ENCODE peak calls at places on chromosomes 2 and 18, in nine cellular contexts. N is psoas muscle; G is Calu3; M is BE2C; B is progenitor cell of endocrine pancreas; O is fibroblast of villous mesenchyme; E is astrocyte; T is CD8-positive, alpha-beta T cell; V is GM06990. D is an unnamed sample.

GRCh38 chr18:52963481-52963880 is 623.5 kb downstream of the DCC start:
- DNase-seq in N (no peak), G (no peak), M (no peak), B (no peak), O (no peak), E (no peak), T (no peak), V (no peak), D (no peak)

GRCh38 chr18:26549103-26549485 is 741 bp upstream of the KCTD1 start:
- DNase-seq in N (peak), G (peak), M (peak), B (peak), O (peak), E (peak), T (no peak), V (peak), D (no peak)

GRCh38 chr2:239316562-239317465 is 84.0 kb downstream of the HDAC4 start:
- DNase-seq in N (peak), G (no peak), M (no peak), B (peak), O (peak), E (peak), T (no peak), V (no peak), D (no peak)

GRCh38 chr2:151289972-151290335 is 486 bp upstream of the NMI start:
- DNase-seq in N (peak), G (peak), M (no peak), B (no peak), O (peak), E (no peak), T (no peak), V (no peak), D (no peak)

GRCh38 chr18:44067201-44067600 is 613.5 kb upstream of the SETBP1 start:
- DNase-seq in N (no peak), G (no peak), M (no peak), B (no peak), O (no peak), E (no peak), T (no peak), V (no peak), D (no peak)

GRCh38 chr2:51601706-51602105 is 569.8 kb upstream of the NRXN1 start:
- DNase-seq in N (no peak), G (no peak), M (no peak), B (no peak), O (no peak), E (no peak), T (no peak), V (no peak), D (no peak)

GRCh38 chr2:46970334-46971288 is 55.0 kb upstream of the MCFD2 start:
- DNase-seq in N (peak), G (peak), M (no peak), B (no peak), O (peak), E (peak), T (no peak), V (no peak), D (peak)

GRCh38 chr2:40255118-40255517 is 196.8 kb downstream of the SLC8A1 start:
- DNase-seq in N (no peak), G (no peak), M (no peak), B (no peak), O (no peak), E (no peak), T (no peak), V (no peak), D (no peak)

GRCh38 chr2:119319593-119319992 is 47.0 kb downstream of the C2orf76 start:
- DNase-seq in N (no peak), G (no peak), M (no peak), B (no peak), O (no peak), E (no peak), T (no peak), V (no peak), D (no peak)

GRCh38 chr18:74082476-74083070 is 65.1 kb downstream of the FBXO15 start:
- DNase-seq in N (no peak), G (peak), M (peak), B (peak), O (peak), E (peak), T (peak), V (peak), D (peak)

GRCh38 chr18:32349728-32350395 is 120.8 kb downstream of the GAREM1 start:
- DNase-seq in N (peak), G (peak), M (no peak), B (no peak), O (peak), E (peak), T (no peak), V (no peak), D (peak)

GRCh38 chr2:3313845-3314375 is 63.7 kb downstream of the EIPR1 start:
- DNase-seq in N (no peak), G (no peak), M (peak), B (no peak), O (no peak), E (no peak), T (no peak), V (no peak), D (no peak)

GRCh38 chr18:9507565-9508088 is 32.3 kb downstream of the RALBP1 start:
- DNase-seq in N (no peak), G (no peak), M (no peak), B (no peak), O (peak), E (no peak), T (no peak), V (no peak), D (no peak)

GRCh38 chr2:95525294-95526035 is 40.9 kb upstream of the TRIM43B start:
- DNase-seq in N (peak), G (peak), M (no peak), B (no peak), O (no peak), E (peak), T (no peak), V (no peak), D (no peak)

GRCh38 chr2:109028280-109028679 is 39.3 kb upstream of the EDAR start:
- DNase-seq in N (no peak), G (no peak), M (no peak), B (no peak), O (no peak), E (no peak), T (no peak), V (no peak), D (no peak)

GRCh38 chr2:137220438-137220998 is 455.2 kb downstream of the THSD7B start:
- DNase-seq in N (no peak), G (peak), M (no peak), B (no peak), O (peak), E (peak), T (no peak), V (no peak), D (peak)

GRCh38 chr2:168738057-168738456 is 64.4 kb upstream of the NOSTRIN start:
- DNase-seq in N (no peak), G (no peak), M (no peak), B (no peak), O (no peak), E (peak), T (no peak), V (no peak), D (no peak)

DNA sequence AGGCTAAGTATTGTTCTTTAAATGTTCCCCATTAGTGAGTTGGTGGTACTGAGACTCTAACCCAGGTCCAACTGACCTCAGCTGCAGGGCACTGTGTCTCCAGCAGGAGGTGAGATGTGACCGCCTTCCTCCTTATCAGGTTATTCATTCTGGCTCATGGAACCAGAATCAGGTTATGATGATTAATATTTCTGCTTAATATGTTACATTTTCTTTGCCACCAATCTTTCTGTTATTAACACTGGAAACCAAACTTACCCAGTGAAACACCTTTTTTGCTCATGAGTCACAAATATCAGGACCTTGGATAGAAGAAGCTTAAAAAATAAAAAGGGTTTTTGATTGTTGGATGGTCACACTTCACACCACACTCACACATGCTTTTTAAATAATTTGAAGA is 85.4 kb downstream of the DPP4 start:
- DNase-seq in N (no peak), G (peak), M (no peak), B (no peak), O (no peak), E (peak), T (no peak), V (no peak), D (no peak)
- TF ChIP-seq CTCF in N (no peak), G (peak), M (no peak), B (peak), O (peak), E (no peak), T (no peak), V (peak), D (peak)

DNA sequence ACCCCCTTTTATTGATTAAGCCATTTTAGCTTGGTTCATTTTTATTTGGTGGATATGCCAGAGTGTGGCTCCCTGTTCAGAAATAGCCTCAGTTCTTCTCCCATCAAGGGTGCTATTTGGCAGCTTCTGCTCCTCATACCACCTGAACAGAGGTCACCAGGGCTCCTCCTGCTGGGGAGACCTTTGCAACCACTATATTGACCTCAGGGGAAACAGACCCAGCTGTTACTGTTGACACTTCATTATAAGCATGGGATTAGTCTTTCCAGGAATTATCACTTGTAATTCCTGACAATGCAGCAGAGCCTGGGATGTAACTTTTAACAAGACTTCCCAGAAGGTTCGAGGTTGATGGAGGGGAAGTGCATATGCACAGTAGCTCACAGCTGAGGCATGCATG is 239.3 kb upstream of the SPRED2 start:
- DNase-seq in N (no peak), G (no peak), M (no peak), B (no peak), O (no peak), E (no peak), T (no peak), V (no peak), D (no peak)
- TF ChIP-seq CTCF in N (no peak), G (no peak), M (no peak), B (peak), O (no peak), E (no peak), T (no peak), V (peak), D (no peak)

GRCh38 chr18:14978191-14978590 is 230.2 kb downstream of the ANKRD30B start:
- DNase-seq in N (no peak), G (no peak), M (no peak), B (no peak), O (no peak), E (no peak), T (no peak), V (no peak), D (no peak)

GRCh38 chr18:14978962-14979535 is 231.1 kb downstream of the ANKRD30B start:
- DNase-seq in N (no peak), G (peak), M (no peak), B (no peak), O (no peak), E (no peak), T (no peak), V (no peak), D (no peak)

GRCh38 chr18:14975431-14975830 is 227.5 kb downstream of the ANKRD30B start:
- DNase-seq in N (no peak), G (no peak), M (no peak), B (no peak), O (no peak), E (no peak), T (no peak), V (no peak), D (no peak)

GRCh38 chr18:14974576-14974975 is 226.6 kb downstream of the ANKRD30B start:
- DNase-seq in N (no peak), G (peak), M (no peak), B (no peak), O (no peak), E (no peak), T (no peak), V (no peak), D (no peak)

DNA sequence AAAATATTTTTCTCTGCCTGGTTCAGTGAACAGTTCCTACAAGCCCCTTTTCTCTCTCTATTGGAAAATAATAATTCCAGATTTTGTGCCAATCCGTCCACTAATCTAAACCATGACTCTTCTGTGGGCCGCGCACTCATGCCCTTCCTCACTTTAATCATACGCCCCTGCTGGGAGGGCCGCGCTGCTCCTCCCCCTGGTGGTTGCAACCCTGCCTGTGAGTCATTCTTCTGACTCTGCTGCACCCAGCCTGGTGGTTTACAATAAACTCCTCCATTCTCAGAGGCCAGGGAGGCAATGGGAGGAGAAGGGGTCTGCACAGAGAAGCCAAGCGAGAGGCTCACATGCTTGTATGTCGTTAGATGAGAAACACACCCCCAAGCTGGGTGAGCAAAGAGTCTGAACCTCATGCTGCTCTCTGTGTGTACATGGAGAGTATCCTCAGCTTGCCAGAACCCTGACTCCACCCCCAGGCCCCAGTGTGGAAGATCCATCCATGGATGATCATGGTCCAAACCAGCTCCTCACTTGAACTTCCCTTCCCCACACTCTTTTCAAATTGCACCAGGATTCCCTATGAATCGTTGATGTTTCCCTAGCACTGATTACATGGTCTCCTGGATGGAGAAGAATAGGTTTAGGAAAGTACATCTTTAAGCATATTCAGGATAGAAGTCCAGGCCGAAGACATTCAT is 228.9 kb downstream of the ANKRD30B start:
- DNase-seq in N (no peak), G (no peak), M (no peak), B (no peak), O (no peak), E (no peak), T (no peak), V (no peak), D (no peak)
- TF ChIP-seq CTCF in N (no peak), G (peak), M (no peak), B (no peak), O (no peak), E (no peak), T (no peak), V (no peak), D (peak)

GRCh38 chr2:138730497-138731030 is 49.6 kb downstream of the NXPH2 start:
- DNase-seq in N (no peak), G (no peak), M (no peak), B (no peak), O (no peak), E (no peak), T (no peak), V (no peak), D (no peak)

GRCh38 chr2:138726681-138727080 is 53.5 kb downstream of the NXPH2 start:
- DNase-seq in N (no peak), G (no peak), M (no peak), B (no peak), O (no peak), E (no peak), T (no peak), V (no peak), D (no peak)

GRCh38 chr2:138724765-138725459 is 55.3 kb downstream of the NXPH2 start:
- DNase-seq in N (no peak), G (no peak), M (no peak), B (no peak), O (peak), E (no peak), T (no peak), V (no peak), D (no peak)

GRCh38 chr2:138724296-138724695 is 55.9 kb downstream of the NXPH2 start:
- DNase-seq in N (no peak), G (no peak), M (no peak), B (no peak), O (no peak), E (no peak), T (no peak), V (no peak), D (no peak)

GRCh38 chr2:138727956-138728355 is 52.2 kb downstream of the NXPH2 start:
- DNase-seq in N (no peak), G (no peak), M (no peak), B (no peak), O (no peak), E (no peak), T (no peak), V (no peak), D (no peak)
- TF ChIP-seq CTCF in N (no peak), G (no peak), M (no peak), B (no peak), O (no peak), E (no peak), T (no peak), V (no peak), D (no peak)

DNA sequence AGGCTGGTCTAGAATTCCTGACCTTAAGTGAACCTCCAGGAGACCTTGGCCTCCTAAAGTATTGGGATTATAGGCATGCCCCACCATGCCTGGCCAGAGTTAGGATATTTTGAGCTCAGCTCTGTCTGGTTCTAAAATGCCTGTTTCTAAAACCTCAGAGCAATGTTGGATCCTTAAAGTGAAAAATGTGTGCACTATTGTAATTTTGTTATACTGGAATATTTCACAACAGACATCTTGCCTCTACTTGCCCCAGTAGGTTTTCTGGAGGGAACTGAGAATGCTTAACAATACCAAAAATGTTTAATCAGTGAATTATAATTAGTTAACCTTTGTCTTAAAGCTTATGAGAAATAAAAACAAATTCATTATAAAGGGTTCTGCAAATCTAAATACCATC is 144.6 kb upstream of the CCDC195 start:
- DNase-seq in N (no peak), G (no peak), M (no peak), B (no peak), O (no peak), E (no peak), T (no peak), V (no peak), D (no peak)
- TF ChIP-seq CTCF in N (no peak), G (no peak), M (no peak), B (no peak), O (no peak), E (no peak), T (no peak), V (no peak), D (no peak)

GRCh38 chr2:201419057-201419635 is 32.1 kb downstream of the TRAK2 start:
- DNase-seq in N (no peak), G (no peak), M (peak), B (no peak), O (peak), E (no peak), T (no peak), V (no peak), D (no peak)
- TF ChIP-seq CTCF in N (no peak), G (no peak), M (peak), B (no peak), O (no peak), E (no peak), T (no peak), V (no peak), D (no peak)

GRCh38 chr2:210922419-210922818 is 366.0 kb downstream of the CPS1 start:
- DNase-seq in N (no peak), G (no peak), M (no peak), B (no peak), O (no peak), E (no peak), T (no peak), V (no peak), D (no peak)

GRCh38 chr2:210913461-210913860 is 357.1 kb downstream of the CPS1 start:
- DNase-seq in N (no peak), G (no peak), M (no peak), B (no peak), O (no peak), E (peak), T (no peak), V (no peak), D (no peak)

GRCh38 chr2:210915912-210916311 is 359.5 kb downstream of the CPS1 start:
- DNase-seq in N (no peak), G (no peak), M (no peak), B (no peak), O (no peak), E (no peak), T (no peak), V (no peak), D (no peak)

GRCh38 chr2:210912779-210913178 is 356.4 kb downstream of the CPS1 start:
- DNase-seq in N (no peak), G (no peak), M (no peak), B (no peak), O (no peak), E (no peak), T (no peak), V (no peak), D (no peak)

GRCh38 chr2:210917465-210917864 is 361.1 kb downstream of the CPS1 start:
- DNase-seq in N (no peak), G (no peak), M (no peak), B (no peak), O (no peak), E (no peak), T (no peak), V (no peak), D (no peak)
- TF ChIP-seq CTCF in N (no peak), G (no peak), M (peak), B (peak), O (no peak), E (no peak), T (no peak), V (no peak), D (peak)

D was measured in brain microvascular endothelial cell.